ENCODE peak calls at places on chromosomes 11 and 22, in five cellular contexts. One of them, this sample, is unnamed.

GRCh38 chr11:27475622-27476021 is 3.0 kb upstream of the LGR4 start:
- DNase-seq in cardiac muscle cell: no peak
- DNase-seq in body of pancreas: no peak
- DNase-seq in posterior vena cava: no peak
- DNase-seq in NCI-H2081: no peak
- DNase-seq in this sample: no peak

GRCh38 chr11:129298990-129299389 is 76.7 kb upstream of the BARX2 start:
- DNase-seq in cardiac muscle cell: no peak
- DNase-seq in body of pancreas: no peak
- DNase-seq in posterior vena cava: no peak
- DNase-seq in NCI-H2081: no peak
- DNase-seq in this sample: no peak

GRCh38 chr22:29816980-29817379 is 21.1 kb downstream of the ASCC2 start:
- DNase-seq in cardiac muscle cell: no peak
- DNase-seq in body of pancreas: no peak
- DNase-seq in posterior vena cava: no peak
- DNase-seq in NCI-H2081: no peak
- DNase-seq in this sample: no peak

GRCh38 chr11:132260636-132261035 is 890.2 kb downstream of the NTM start:
- DNase-seq in cardiac muscle cell: no peak
- DNase-seq in body of pancreas: no peak
- DNase-seq in posterior vena cava: no peak
- DNase-seq in NCI-H2081: no peak
- DNase-seq in this sample: no peak

GRCh38 chr22:37749223-37749622 is 52.4 kb downstream of the TRIOBP start:
- DNase-seq in cardiac muscle cell: no peak
- DNase-seq in body of pancreas: peak
- DNase-seq in posterior vena cava: no peak
- DNase-seq in NCI-H2081: no peak
- DNase-seq in this sample: no peak

GRCh38 chr11:73154178-73154577 is 12.1 kb upstream of the FCHSD2 start:
- DNase-seq in cardiac muscle cell: no peak
- DNase-seq in body of pancreas: no peak
- DNase-seq in posterior vena cava: peak
- DNase-seq in NCI-H2081: no peak
- DNase-seq in this sample: no peak

GRCh38 chr11:67389477-67389876 is 2.3 kb upstream of the RAD9A start:
- DNase-seq in cardiac muscle cell: peak
- DNase-seq in body of pancreas: peak
- DNase-seq in posterior vena cava: no peak
- DNase-seq in NCI-H2081: peak
- DNase-seq in this sample: no peak

GRCh38 chr11:122748968-122749687 is 89.2 kb upstream of the CRTAM start:
- DNase-seq in cardiac muscle cell: peak
- DNase-seq in body of pancreas: no peak
- DNase-seq in posterior vena cava: no peak
- DNase-seq in NCI-H2081: no peak
- DNase-seq in this sample: peak

GRCh38 chr11:14908214-14908880 is 16.3 kb upstream of the CYP2R1 start:
- DNase-seq in cardiac muscle cell: peak
- DNase-seq in body of pancreas: peak
- DNase-seq in posterior vena cava: no peak
- DNase-seq in NCI-H2081: peak
- DNase-seq in this sample: peak

GRCh38 chr11:68582416-68583046 is 101.8 kb upstream of the GAL start:
- DNase-seq in cardiac muscle cell: no peak
- DNase-seq in body of pancreas: no peak
- DNase-seq in posterior vena cava: no peak
- DNase-seq in NCI-H2081: no peak
- DNase-seq in this sample: no peak

GRCh38 chr22:17703811-17704210 is 65.3 kb downstream of the BCL2L13 start:
- DNase-seq in cardiac muscle cell: no peak
- DNase-seq in body of pancreas: no peak
- DNase-seq in posterior vena cava: no peak
- DNase-seq in NCI-H2081: no peak
- DNase-seq in this sample: no peak

GRCh38 chr22:48721394-48721666 is 1106.3 kb downstream of the BRD1 start:
- DNase-seq in cardiac muscle cell: no peak
- DNase-seq in body of pancreas: peak
- DNase-seq in posterior vena cava: no peak
- DNase-seq in NCI-H2081: no peak
- DNase-seq in this sample: no peak

GRCh38 chr11:131065435-131066295 is 149.4 kb upstream of the SNX19 start:
- DNase-seq in cardiac muscle cell: peak
- DNase-seq in body of pancreas: no peak
- DNase-seq in posterior vena cava: no peak
- DNase-seq in NCI-H2081: no peak
- DNase-seq in this sample: no peak

GRCh38 chr22:44116755-44117684 is 63.7 kb upstream of the PARVG start:
- DNase-seq in cardiac muscle cell: no peak
- DNase-seq in body of pancreas: peak
- DNase-seq in posterior vena cava: peak
- DNase-seq in NCI-H2081: no peak
- DNase-seq in this sample: no peak

GRCh38 chr11:117580866-117581265 is 216.2 kb downstream of the DSCAML1 start:
- DNase-seq in cardiac muscle cell: no peak
- DNase-seq in body of pancreas: no peak
- DNase-seq in posterior vena cava: no peak
- DNase-seq in NCI-H2081: no peak
- DNase-seq in this sample: no peak

GRCh38 chr11:122742350-122742749 is 86.8 kb downstream of the UBASH3B start:
- DNase-seq in cardiac muscle cell: no peak
- DNase-seq in body of pancreas: no peak
- DNase-seq in posterior vena cava: no peak
- DNase-seq in NCI-H2081: no peak
- DNase-seq in this sample: no peak

GRCh38 chr11:57164317-57164716 is 17.4 kb upstream of the LRRC55 start:
- DNase-seq in cardiac muscle cell: no peak
- DNase-seq in body of pancreas: no peak
- DNase-seq in posterior vena cava: no peak
- DNase-seq in NCI-H2081: no peak
- DNase-seq in this sample: no peak

GRCh38 chr11:14073821-14074529 is 111.5 kb downstream of the SPON1 start:
- DNase-seq in cardiac muscle cell: no peak
- DNase-seq in body of pancreas: no peak
- DNase-seq in posterior vena cava: no peak
- DNase-seq in NCI-H2081: no peak
- DNase-seq in this sample: peak

GRCh38 chr22:36267058-36267457 is 14.1 kb downstream of the APOL1 start:
- DNase-seq in cardiac muscle cell: no peak
- DNase-seq in body of pancreas: no peak
- DNase-seq in posterior vena cava: peak
- DNase-seq in NCI-H2081: no peak
- DNase-seq in this sample: no peak

GRCh38 chr11:44955019-44955738 is 4.5 kb upstream of the TP53I11 start:
- DNase-seq in cardiac muscle cell: no peak
- DNase-seq in body of pancreas: peak
- DNase-seq in posterior vena cava: peak
- DNase-seq in NCI-H2081: no peak
- DNase-seq in this sample: peak

GRCh38 chr22:46587492-46588278 is 32.5 kb upstream of the GRAMD4 start:
- DNase-seq in cardiac muscle cell: no peak
- DNase-seq in body of pancreas: no peak
- DNase-seq in posterior vena cava: no peak
- DNase-seq in NCI-H2081: no peak
- DNase-seq in this sample: no peak

GRCh38 chr22:50222508-50222907 is 21.7 kb downstream of the SELENOO start:
- DNase-seq in cardiac muscle cell: no peak
- DNase-seq in body of pancreas: no peak
- DNase-seq in posterior vena cava: no peak
- DNase-seq in NCI-H2081: no peak
- DNase-seq in this sample: no peak

GRCh38 chr11:24635588-24636290 is 138.9 kb downstream of the LUZP2 start:
- DNase-seq in cardiac muscle cell: peak
- DNase-seq in body of pancreas: no peak
- DNase-seq in posterior vena cava: no peak
- DNase-seq in NCI-H2081: no peak
- DNase-seq in this sample: no peak

GRCh38 chr22:37601540-37602442 is 6.8 kb upstream of the GGA1 start:
- DNase-seq in cardiac muscle cell: peak
- DNase-seq in body of pancreas: peak
- DNase-seq in posterior vena cava: no peak
- DNase-seq in NCI-H2081: no peak
- DNase-seq in this sample: peak

GRCh38 chr11:73726825-73727224 is 34.0 kb downstream of the RAB6A start:
- DNase-seq in cardiac muscle cell: no peak
- DNase-seq in body of pancreas: no peak
- DNase-seq in posterior vena cava: no peak
- DNase-seq in NCI-H2081: no peak
- DNase-seq in this sample: no peak

GRCh38 chr11:63884191-63884590 is 32.8 kb downstream of the RCOR2 start:
- DNase-seq in cardiac muscle cell: peak
- DNase-seq in body of pancreas: no peak
- DNase-seq in posterior vena cava: no peak
- DNase-seq in NCI-H2081: no peak
- DNase-seq in this sample: no peak

GRCh38 chr11:57751676-57752253 is at the start of gene BTBD18:
- DNase-seq in cardiac muscle cell: peak
- DNase-seq in body of pancreas: peak
- DNase-seq in posterior vena cava: no peak
- DNase-seq in NCI-H2081: peak
- DNase-seq in this sample: peak

GRCh38 chr11:117818036-117818858 is 6.3 kb downstream of the FXYD2 start:
- DNase-seq in cardiac muscle cell: no peak
- DNase-seq in body of pancreas: peak
- DNase-seq in posterior vena cava: peak
- DNase-seq in NCI-H2081: no peak
- DNase-seq in this sample: peak

GRCh38 chr11:12090061-12090572 is 20.3 kb upstream of the MICAL2 start:
- DNase-seq in cardiac muscle cell: no peak
- DNase-seq in body of pancreas: no peak
- DNase-seq in posterior vena cava: no peak
- DNase-seq in NCI-H2081: peak
- DNase-seq in this sample: peak

GRCh38 chr11:92790376-92790775 is 179.1 kb upstream of the MTNR1B start:
- DNase-seq in cardiac muscle cell: no peak
- DNase-seq in body of pancreas: no peak
- DNase-seq in posterior vena cava: no peak
- DNase-seq in NCI-H2081: no peak
- DNase-seq in this sample: no peak

GRCh38 chr11:88555018-88555828 is 217.7 kb upstream of the CTSC start:
- DNase-seq in cardiac muscle cell: no peak
- DNase-seq in body of pancreas: no peak
- DNase-seq in posterior vena cava: no peak
- DNase-seq in NCI-H2081: peak
- DNase-seq in this sample: peak

GRCh38 chr11:134572741-134573675 is 161.0 kb upstream of the B3GAT1 start:
- DNase-seq in cardiac muscle cell: no peak
- DNase-seq in body of pancreas: no peak
- DNase-seq in posterior vena cava: no peak
- DNase-seq in NCI-H2081: no peak
- DNase-seq in this sample: no peak

GRCh38 chr11:127521413-127521812 is 520.8 kb upstream of the KIRREL3 start:
- DNase-seq in cardiac muscle cell: no peak
- DNase-seq in body of pancreas: no peak
- DNase-seq in posterior vena cava: no peak
- DNase-seq in NCI-H2081: no peak
- DNase-seq in this sample: no peak

GRCh38 chr11:65662802-65663633 is at the start of gene RELA:
- DNase-seq in cardiac muscle cell: peak
- DNase-seq in body of pancreas: peak
- DNase-seq in posterior vena cava: peak
- DNase-seq in NCI-H2081: peak
- DNase-seq in this sample: peak

GRCh38 chr11:82978422-82979099 is 77.0 kb downstream of the DDIAS start:
- DNase-seq in cardiac muscle cell: no peak
- DNase-seq in body of pancreas: no peak
- DNase-seq in posterior vena cava: no peak
- DNase-seq in NCI-H2081: no peak
- DNase-seq in this sample: peak

GRCh38 chr11:15213471-15214231 is 98.9 kb downstream of the INSC start:
- DNase-seq in cardiac muscle cell: no peak
- DNase-seq in body of pancreas: no peak
- DNase-seq in posterior vena cava: no peak
- DNase-seq in NCI-H2081: no peak
- DNase-seq in this sample: no peak

GRCh38 chr11:130814440-130815073 is 101.7 kb downstream of the SNX19 start:
- DNase-seq in cardiac muscle cell: no peak
- DNase-seq in body of pancreas: no peak
- DNase-seq in posterior vena cava: no peak
- DNase-seq in NCI-H2081: no peak
- DNase-seq in this sample: no peak

GRCh38 chr11:46369458-46370152 is 11.9 kb upstream of the MDK start:
- DNase-seq in cardiac muscle cell: peak
- DNase-seq in body of pancreas: peak
- DNase-seq in posterior vena cava: no peak
- DNase-seq in NCI-H2081: peak
- DNase-seq in this sample: peak

GRCh38 chr22:50731811-50732624 is 6.0 kb upstream of the ACR start:
- DNase-seq in cardiac muscle cell: peak
- DNase-seq in body of pancreas: peak
- DNase-seq in posterior vena cava: peak
- DNase-seq in NCI-H2081: no peak
- DNase-seq in this sample: peak

This sample was measured in cardiac fibroblast.